ENCODE peak calls at places on chromosomes 13 and 19, in ten cellular contexts. D, C, E, M, Q, F, J, H, I and A are unnamed samples.

GRCh38 chr13:54078271-54078670 is 1049.7 kb downstream of the OLFM4 start:
- DNase-seq in J (no peak), I (no peak), D (no peak), M (no peak), C (no peak), F (no peak), H (no peak), Q (no peak), E (no peak), A (no peak)

GRCh38 chr19:5313307-5313706 is 27.3 kb downstream of the PTPRS start:
- DNase-seq in M (no peak), D (peak), Q (peak), I (no peak), E (no peak), H (no peak), C (no peak), J (no peak), F (no peak), A (no peak)

GRCh38 chr19:15463865-15464371 is 426 bp downstream of the RASAL3 start:
- DNase-seq in H (no peak), C (peak), E (no peak), M (no peak), Q (peak), J (peak), I (no peak), F (no peak), D (no peak), A (no peak)

GRCh38 chr13:87999141-87999765 is 328.1 kb downstream of the SLITRK5 start:
- DNase-seq in C (no peak), E (no peak), I (no peak), M (no peak), F (no peak), H (no peak), D (no peak), Q (no peak), J (no peak), A (no peak)

GRCh38 chr13:97285221-97285955 is 63.3 kb downstream of the MBNL2 start:
- DNase-seq in E (no peak), J (no peak), M (no peak), Q (no peak), I (no peak), F (no peak), H (no peak), C (no peak), D (no peak), A (no peak)

GRCh38 chr13:78595819-78596700 is 7.3 kb downstream of the POU4F1 start:
- DNase-seq in Q (no peak), H (no peak), M (peak), I (no peak), D (peak), F (no peak), C (no peak), J (no peak), E (no peak), A (no peak)

GRCh38 chr19:29268103-29268502 is 55.2 kb upstream of the UQCRFS1 start:
- DNase-seq in C (no peak), I (no peak), J (no peak), F (no peak), H (no peak), E (no peak), D (no peak), M (no peak), Q (no peak), A (no peak)

GRCh38 chr19:16927883-16928282 is 39.1 kb downstream of the F2RL3 start:
- DNase-seq in C (no peak), M (no peak), D (no peak), I (no peak), Q (no peak), J (peak), E (no peak), F (no peak), H (no peak), A (no peak)

GRCh38 chr13:52374873-52375411 is 31.0 kb downstream of the THSD1 start:
- DNase-seq in H (no peak), J (no peak), F (no peak), D (no peak), Q (no peak), E (no peak), I (no peak), C (no peak), M (no peak), A (no peak)

GRCh38 chr13:76884167-76884566 is 2.0 kb downstream of the KCTD12 start:
- DNase-seq in C (peak), E (no peak), D (peak), I (no peak), F (no peak), J (peak), H (peak), M (no peak), Q (no peak), A (no peak)

GRCh38 chr13:95404141-95404882 is 103.1 kb upstream of the ABCC4 start:
- DNase-seq in M (peak), D (peak), C (peak), E (peak), I (peak), Q (peak), J (peak), F (peak), H (peak), A (peak)

GRCh38 chr13:26518433-26519084 is 38.9 kb upstream of the WASF3 start:
- DNase-seq in C (no peak), Q (no peak), M (no peak), J (no peak), I (no peak), E (no peak), H (no peak), F (no peak), D (no peak), A (no peak)

GRCh38 chr19:46624958-46625661 is at the start of gene PTGIR:
- DNase-seq in J (peak), D (no peak), F (no peak), I (no peak), H (peak), M (no peak), C (peak), Q (no peak), E (no peak), A (no peak)

GRCh38 chr13:97122381-97122996 is 99.6 kb upstream of the MBNL2 start:
- DNase-seq in Q (no peak), M (peak), E (no peak), C (no peak), H (no peak), J (no peak), F (no peak), I (peak), D (no peak), A (no peak)

GRCh38 chr13:50744261-50744660 is 99.2 kb downstream of the DLEU7 start:
- DNase-seq in F (no peak), D (no peak), M (no peak), Q (no peak), J (no peak), H (no peak), C (no peak), E (no peak), I (no peak), A (no peak)

GRCh38 chr19:6662692-6663091 is 7.3 kb downstream of the TNFSF14 start:
- DNase-seq in F (no peak), D (no peak), M (no peak), E (no peak), C (no peak), I (no peak), Q (no peak), H (no peak), J (no peak), A (no peak)

GRCh38 chr13:32669030-32669646 is 82.9 kb downstream of the PDS5B start:
- DNase-seq in D (peak), J (no peak), C (no peak), H (no peak), M (peak), Q (no peak), I (peak), E (no peak), F (no peak), A (no peak)

GRCh38 chr19:19742773-19743172 is 9.9 kb upstream of the ZNF14 start:
- DNase-seq in E (no peak), D (no peak), C (no peak), J (no peak), H (no peak), Q (no peak), F (no peak), M (no peak), I (no peak), A (no peak)

GRCh38 chr19:45358213-45358792 is 12.1 kb downstream of the ERCC2 start:
- DNase-seq in Q (no peak), H (no peak), E (no peak), C (no peak), F (no peak), D (no peak), I (no peak), M (no peak), J (no peak), A (no peak)

GRCh38 chr19:45364696-45365095 is 5.7 kb downstream of the ERCC2 start:
- DNase-seq in M (no peak), E (no peak), H (no peak), J (no peak), Q (no peak), I (no peak), D (no peak), F (no peak), C (no peak), A (no peak)

GRCh38 chr19:45363861-45364459 is 6.4 kb downstream of the ERCC2 start:
- DNase-seq in I (no peak), H (no peak), D (no peak), F (no peak), Q (no peak), M (no peak), E (no peak), C (no peak), J (no peak), A (no peak)

GRCh38 chr19:45361608-45362007 is 8.8 kb downstream of the ERCC2 start:
- DNase-seq in H (no peak), E (no peak), D (no peak), F (no peak), J (no peak), C (no peak), I (no peak), M (no peak), Q (no peak), A (no peak)

DNA sequence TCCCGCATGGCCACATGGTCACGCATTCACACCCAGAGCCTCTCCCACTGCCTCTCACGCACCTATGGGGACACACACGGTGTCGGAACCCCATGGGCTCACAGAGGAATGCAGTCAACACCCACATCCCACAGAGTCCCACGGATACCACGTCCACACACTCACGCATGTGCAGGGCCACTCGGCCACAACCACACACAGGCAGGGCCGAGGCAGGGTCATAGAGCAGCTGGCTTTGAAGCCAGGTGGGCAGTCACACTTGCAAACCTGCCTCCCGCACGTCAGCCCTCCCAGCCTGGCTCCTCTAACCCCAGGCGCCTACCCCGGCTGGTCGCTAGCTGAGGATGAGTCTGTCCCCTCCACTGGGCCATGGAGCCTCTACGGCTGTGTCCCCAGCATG is 8.1 kb downstream of the ERCC2 start:
- DNase-seq in F (no peak), C (no peak), M (no peak), E (no peak), I (no peak), J (no peak), H (no peak), Q (no peak), D (no peak), A (no peak)
- TF ChIP-seq CTCF in F (no peak), C (no peak), M (no peak), E (no peak), I (no peak), J (no peak), H (no peak), Q (no peak), D (no peak), A (no peak)

GRCh38 chr13:61648546-61648945 is 232.9 kb upstream of the PCDH20 start:
- DNase-seq in D (no peak), Q (no peak), I (no peak), F (no peak), C (no peak), H (no peak), E (no peak), M (no peak), J (no peak), A (no peak)
- TF ChIP-seq CTCF in D (no peak), Q (no peak), I (no peak), F (no peak), C (no peak), H (no peak), E (no peak), M (no peak), J (no peak), A (no peak)

DNA sequence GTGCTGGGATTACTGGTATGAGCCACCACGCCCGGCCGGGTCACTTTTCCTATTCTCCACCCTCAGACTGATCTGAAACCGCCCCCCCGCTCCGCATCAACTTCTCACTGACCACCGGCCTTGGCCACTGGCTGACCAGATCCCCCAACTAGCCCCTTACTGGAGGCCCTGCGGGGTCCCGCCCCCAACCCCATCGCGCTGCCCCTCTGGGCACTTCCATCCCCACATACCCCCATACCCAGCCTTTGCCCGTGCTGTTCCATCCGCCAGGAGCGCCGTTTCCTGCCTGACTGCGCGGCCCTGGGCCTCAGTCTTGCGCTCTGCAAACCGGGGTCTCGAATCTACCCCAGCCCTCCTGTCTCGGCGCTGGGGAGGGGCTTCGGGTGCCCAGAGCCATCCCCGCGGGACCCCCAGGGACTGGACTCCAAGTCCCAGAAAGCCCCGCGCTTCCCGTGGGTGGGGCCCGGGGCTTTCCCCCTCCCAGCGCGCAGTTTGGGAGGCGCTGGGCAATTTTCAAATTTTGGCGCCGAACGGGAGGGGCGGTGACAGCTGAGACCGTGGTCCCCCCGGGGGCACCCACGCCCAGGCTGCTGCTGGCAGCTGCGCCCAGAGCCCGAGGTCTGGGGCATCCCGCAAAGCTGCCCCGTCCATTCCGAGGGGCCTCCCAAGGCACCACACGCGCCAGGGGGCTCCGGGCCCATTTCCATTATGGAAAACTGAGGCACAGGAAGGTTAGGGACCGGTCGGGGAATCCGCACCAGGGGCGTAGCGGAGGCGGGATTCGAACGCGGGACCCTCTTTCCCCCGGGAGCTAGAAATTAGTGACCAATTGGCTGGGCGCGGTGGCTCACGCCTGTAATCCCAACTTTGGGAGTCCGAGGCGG is 5.2 kb upstream of the LMNB2 start:
- DNase-seq in M (peak), D (peak), H (peak), J (peak), I (no peak), C (peak), E (no peak), F (no peak), Q (peak), A (peak)
- TF ChIP-seq CTCF in M (no peak), D (no peak), H (no peak), J (no peak), I (no peak), C (no peak), E (no peak), F (no peak), Q (no peak), A (no peak)

GRCh38 chr13:40475617-40476016 is 190.8 kb downstream of the FOXO1 start:
- DNase-seq in M (no peak), H (no peak), D (no peak), I (no peak), E (no peak), Q (no peak), F (no peak), C (no peak), J (no peak), A (no peak)

GRCh38 chr13:40471911-40472310 is 194.5 kb downstream of the FOXO1 start:
- DNase-seq in I (no peak), F (no peak), E (no peak), H (no peak), M (no peak), D (no peak), J (no peak), C (no peak), Q (no peak), A (no peak)

GRCh38 chr13:40469581-40470282 is 196.7 kb downstream of the FOXO1 start:
- DNase-seq in H (no peak), C (no peak), D (no peak), E (no peak), M (no peak), J (no peak), I (no peak), Q (no peak), F (no peak), A (no peak)

GRCh38 chr13:40470665-40471064 is 195.8 kb downstream of the FOXO1 start:
- DNase-seq in I (no peak), F (no peak), E (no peak), D (no peak), Q (no peak), C (no peak), H (peak), J (peak), M (no peak), A (no peak)

DNA sequence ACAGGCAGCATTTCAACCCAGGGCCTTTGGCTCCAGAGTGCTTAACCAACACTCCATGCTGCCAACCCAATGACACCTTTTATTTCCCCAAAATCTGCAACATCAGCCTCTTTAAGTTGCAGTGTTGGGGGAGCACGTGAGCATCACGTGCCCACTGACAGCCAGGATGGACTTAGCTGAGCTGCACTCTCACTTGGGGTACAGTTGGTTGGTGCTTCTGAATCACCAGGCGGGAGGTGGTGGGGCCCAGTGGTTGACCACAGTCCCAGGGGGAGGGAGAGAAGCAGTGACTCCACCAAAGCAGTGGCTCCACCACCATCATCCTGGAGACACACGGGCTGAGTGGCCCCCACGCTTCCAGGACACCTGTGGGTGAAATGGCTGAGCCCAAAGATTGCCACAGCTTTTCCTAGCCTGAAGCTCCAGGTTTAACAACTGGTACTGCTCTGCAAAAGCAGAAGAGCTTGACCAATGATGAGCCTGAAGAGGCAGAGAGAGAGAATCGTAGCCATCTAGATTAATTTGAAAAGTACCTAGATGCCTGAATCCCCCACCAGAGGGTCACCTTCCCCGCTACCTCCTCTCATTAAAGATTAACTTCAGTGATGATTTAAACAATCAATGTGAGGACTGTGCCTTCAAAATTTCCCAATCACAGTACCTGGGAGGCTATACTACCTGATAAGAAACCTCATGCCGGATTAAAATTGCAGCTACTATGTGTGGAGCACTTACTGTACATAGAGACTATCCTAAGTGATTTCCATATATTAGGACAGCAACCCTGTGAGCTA is 193.8 kb downstream of the FOXO1 start:
- DNase-seq in M (no peak), E (no peak), D (no peak), H (no peak), Q (no peak), J (no peak), C (no peak), I (no peak), F (no peak), A (no peak)
- TF ChIP-seq CTCF in M (no peak), E (no peak), D (no peak), H (no peak), Q (no peak), J (no peak), C (no peak), I (no peak), F (no peak), A (no peak)

GRCh38 chr19:51783373-51783772 is 11.6 kb upstream of the FPR3 start:
- DNase-seq in I (no peak), J (no peak), F (no peak), E (no peak), M (peak), D (no peak), Q (no peak), H (no peak), C (no peak), A (no peak)
- TF ChIP-seq CTCF in I (peak), J (no peak), F (no peak), E (no peak), M (no peak), D (peak), Q (no peak), H (no peak), C (no peak), A (no peak)